ENCODE peak calls at places on chromosome 6, in eight cellular contexts. H is naive B cell, M is fibroblast of the aortic adventitia, Y is coronary artery, D is kidney tubule cell, R is posterior cingulate gyrus, C is head of caudate nucleus, T is islet precursor cell. P is an unnamed sample.

GRCh38 chr6:32852018-32852843 is 1.3 kb downstream of the TAP1 start:
- DNase-seq in H (no peak), M (peak), Y (no peak), D (peak), R (no peak), C (peak), T (no peak), P (peak)

GRCh38 chr6:17207281-17207680 is 73.9 kb upstream of the RBM24 start:
- DNase-seq in H (no peak), M (no peak), Y (no peak), D (no peak), R (no peak), C (no peak), T (no peak), P (no peak)

GRCh38 chr6:168308390-168309144 is 11.0 kb downstream of the DACT2 start:
- DNase-seq in H (no peak), M (no peak), Y (no peak), D (no peak), R (no peak), C (no peak), T (no peak), P (no peak)

GRCh38 chr6:53032853-53033252 is 32.4 kb upstream of the FBXO9 start:
- DNase-seq in H (no peak), M (peak), Y (no peak), D (no peak), R (no peak), C (peak), T (no peak), P (no peak)

GRCh38 chr6:53239526-53239925 is 90.9 kb upstream of the GCM1 start:
- DNase-seq in H (no peak), M (no peak), Y (no peak), D (peak), R (no peak), C (no peak), T (no peak), P (no peak)

GRCh38 chr6:122569372-122569771 is 40.8 kb upstream of the PKIB start:
- DNase-seq in H (no peak), M (no peak), Y (no peak), D (no peak), R (no peak), C (no peak), T (peak), P (no peak)

GRCh38 chr6:41536884-41537347 is 9.3 kb upstream of the FOXP4 start:
- DNase-seq in H (no peak), M (no peak), Y (no peak), D (peak), R (no peak), C (no peak), T (no peak), P (no peak)

GRCh38 chr6:215335-216034 is 76.8 kb upstream of the DUSP22 start:
- DNase-seq in H (no peak), M (peak), Y (no peak), D (peak), R (no peak), C (no peak), T (no peak), P (no peak)

GRCh38 chr6:169959129-169960002 is 207.9 kb downstream of the ERMARD start:
- DNase-seq in H (peak), M (no peak), Y (peak), D (peak), R (no peak), C (peak), T (no peak), P (no peak)

GRCh38 chr6:41940759-41941279 is 789 bp downstream of the CCND3 start:
- DNase-seq in H (peak), M (no peak), Y (peak), D (peak), R (peak), C (peak), T (peak), P (peak)

GRCh38 chr6:154805288-154805911 is 72.2 kb downstream of the SCAF8 start:
- DNase-seq in H (peak), M (peak), Y (no peak), D (peak), R (no peak), C (no peak), T (no peak), P (peak)

GRCh38 chr6:154615483-154616025 is 105.1 kb upstream of the CNKSR3 start:
- DNase-seq in H (no peak), M (no peak), Y (peak), D (peak), R (no peak), C (peak), T (no peak), P (peak)

GRCh38 chr6:163413054-163413344 is 1.5 kb upstream of the QKI start:
- DNase-seq in H (no peak), M (peak), Y (no peak), D (no peak), R (no peak), C (no peak), T (no peak), P (no peak)

GRCh38 chr6:107116328-107116892 is 1.1 kb upstream of the BEND3 start:
- DNase-seq in H (peak), M (no peak), Y (no peak), D (peak), R (no peak), C (peak), T (peak), P (peak)

GRCh38 chr6:163460307-163460782 is 45.8 kb downstream of the QKI start:
- DNase-seq in H (peak), M (peak), Y (no peak), D (peak), R (no peak), C (no peak), T (no peak), P (peak)

GRCh38 chr6:30688569-30688968 is 2.1 kb upstream of the PPP1R18 start:
- DNase-seq in H (peak), M (no peak), Y (no peak), D (no peak), R (no peak), C (no peak), T (no peak), P (no peak)

GRCh38 chr6:106128981-106129761 is 43.0 kb downstream of the PRDM1 start:
- DNase-seq in H (no peak), M (peak), Y (peak), D (peak), R (no peak), C (no peak), T (no peak), P (peak)

GRCh38 chr6:90080876-90081464 is 186.7 kb downstream of the GJA10 start:
- DNase-seq in H (no peak), M (no peak), Y (no peak), D (no peak), R (no peak), C (no peak), T (no peak), P (no peak)

GRCh38 chr6:117906454-117906904 is 585 bp upstream of the SLC35F1 start:
- DNase-seq in H (no peak), M (no peak), Y (no peak), D (no peak), R (no peak), C (no peak), T (no peak), P (no peak)

GRCh38 chr6:127392301-127392700 is 48.9 kb upstream of the ECHDC1 start:
- DNase-seq in H (no peak), M (no peak), Y (no peak), D (no peak), R (no peak), C (no peak), T (no peak), P (no peak)

GRCh38 chr6:127102299-127102698 is 16.2 kb upstream of the RSPO3 start:
- DNase-seq in H (no peak), M (peak), Y (no peak), D (peak), R (no peak), C (no peak), T (no peak), P (peak)

GRCh38 chr6:141307309-141307998 is 825.3 kb upstream of the GJE1 start:
- DNase-seq in H (peak), M (no peak), Y (no peak), D (no peak), R (no peak), C (no peak), T (no peak), P (no peak)

GRCh38 chr6:25710287-25710686 is 44.3 kb upstream of the SLC17A4 start:
- DNase-seq in H (no peak), M (no peak), Y (no peak), D (no peak), R (no peak), C (no peak), T (no peak), P (no peak)

GRCh38 chr6:82842721-82843120 is 222.9 kb downstream of the UBE3D start:
- DNase-seq in H (no peak), M (peak), Y (no peak), D (peak), R (no peak), C (no peak), T (peak), P (peak)

GRCh38 chr6:156919370-156919769 is 142.2 kb downstream of the ARID1B start:
- DNase-seq in H (no peak), M (no peak), Y (no peak), D (no peak), R (no peak), C (no peak), T (no peak), P (no peak)

GRCh38 chr6:10521104-10521808 is at the start of gene GCNT2:
- DNase-seq in H (no peak), M (peak), Y (no peak), D (peak), R (no peak), C (no peak), T (peak), P (peak)

GRCh38 chr6:79466222-79466834 is 70.9 kb downstream of the LCA5 start:
- DNase-seq in H (no peak), M (peak), Y (no peak), D (peak), R (no peak), C (no peak), T (no peak), P (peak)

GRCh38 chr6:37988696-37989095 is 169.2 kb downstream of the ZFAND3 start:
- DNase-seq in H (no peak), M (no peak), Y (no peak), D (peak), R (no peak), C (no peak), T (no peak), P (peak)

GRCh38 chr6:116268589-116269293 is 11.0 kb downstream of the TSPYL1 start:
- DNase-seq in H (peak), M (peak), Y (no peak), D (peak), R (no peak), C (no peak), T (no peak), P (peak)

GRCh38 chr6:7261030-7261841 is 51.8 kb downstream of the SSR1 start:
- DNase-seq in H (peak), M (peak), Y (peak), D (peak), R (peak), C (peak), T (peak), P (peak)

GRCh38 chr6:32742374-32742773 is 1.2 kb downstream of the HLA-DQA2 start:
- DNase-seq in H (no peak), M (no peak), Y (no peak), D (no peak), R (no peak), C (no peak), T (no peak), P (no peak)

GRCh38 chr6:148831064-148831463 is 84.2 kb downstream of the UST start:
- DNase-seq in H (peak), M (no peak), Y (no peak), D (no peak), R (no peak), C (no peak), T (no peak), P (no peak)

GRCh38 chr6:155628315-155628714 is 172.7 kb upstream of the NOX3 start:
- DNase-seq in H (no peak), M (no peak), Y (no peak), D (no peak), R (no peak), C (no peak), T (no peak), P (no peak)

P was measured in adipocyte.